ENCODE peak calls at places on chromosome 15, in ten cellular contexts. J, E, I, F, M, U, S, Y, B and Q are unnamed samples.

GRCh38 chr15:79195802-79196201 is 86.7 kb upstream of the ANKRD34C start:
- DNase-seq in J (no peak), E (no peak), I (no peak), F (no peak), M (no peak), U (no peak), S (no peak), Y (no peak), B (no peak), Q (no peak)

GRCh38 chr15:80875568-80875967 is 96.4 kb downstream of the CEMIP start:
- DNase-seq in J (no peak), E (no peak), I (peak), F (no peak), M (no peak), U (no peak), S (no peak), Y (no peak), B (no peak), Q (no peak)

GRCh38 chr15:83436513-83437158 is 10.5 kb upstream of the SH3GL3 start:
- DNase-seq in J (peak), E (peak), I (no peak), F (no peak), M (no peak), U (no peak), S (no peak), Y (peak), B (no peak), Q (peak)

GRCh38 chr15:70539912-70540520 is 223.3 kb downstream of the UACA start:
- DNase-seq in J (no peak), E (no peak), I (no peak), F (no peak), M (no peak), U (no peak), S (no peak), Y (no peak), B (no peak), Q (no peak)

GRCh38 chr15:47764666-47765065 is 47.4 kb downstream of the SEMA6D start:
- DNase-seq in J (no peak), E (no peak), I (no peak), F (no peak), M (no peak), U (no peak), S (no peak), Y (no peak), B (no peak), Q (no peak)

GRCh38 chr15:37038036-37038715 is 62.2 kb downstream of the MEIS2 start:
- DNase-seq in J (no peak), E (no peak), I (no peak), F (no peak), M (no peak), U (no peak), S (no peak), Y (no peak), B (no peak), Q (no peak)

GRCh38 chr15:40843885-40844542 is at the start of gene SPINT1:
- DNase-seq in J (peak), E (peak), I (no peak), F (no peak), M (peak), U (peak), S (no peak), Y (peak), B (no peak), Q (no peak)

GRCh38 chr15:82942691-82943090 is 9.8 kb downstream of the HOMER2 start:
- DNase-seq in J (peak), E (no peak), I (no peak), F (no peak), M (no peak), U (no peak), S (no peak), Y (peak), B (no peak), Q (no peak)

GRCh38 chr15:40229956-40230355 is 8.9 kb upstream of the PAK6 start:
- DNase-seq in J (no peak), E (no peak), I (no peak), F (no peak), M (no peak), U (no peak), S (no peak), Y (no peak), B (no peak), Q (no peak)

GRCh38 chr15:77036537-77037474 is 34.1 kb downstream of the TSPAN3 start:
- DNase-seq in J (no peak), E (no peak), I (no peak), F (no peak), M (peak), U (no peak), S (no peak), Y (no peak), B (no peak), Q (no peak)

GRCh38 chr15:66780172-66780972 is 78.3 kb downstream of the SMAD6 start:
- DNase-seq in J (no peak), E (no peak), I (no peak), F (no peak), M (peak), U (no peak), S (no peak), Y (peak), B (no peak), Q (no peak)

GRCh38 chr15:69664572-69665326 is 212.1 kb downstream of the RPLP1 start:
- DNase-seq in J (no peak), E (no peak), I (no peak), F (no peak), M (no peak), U (no peak), S (no peak), Y (no peak), B (no peak), Q (no peak)

GRCh38 chr15:81061490-81062235 is 60.9 kb downstream of the TLNRD1 start:
- DNase-seq in J (no peak), E (no peak), I (no peak), F (no peak), M (no peak), U (no peak), S (no peak), Y (no peak), B (no peak), Q (no peak)

GRCh38 chr15:99016680-99017321 is 9.2 kb upstream of the PGPEP1L start:
- DNase-seq in J (no peak), E (no peak), I (no peak), F (no peak), M (no peak), U (no peak), S (no peak), Y (peak), B (no peak), Q (peak)

GRCh38 chr15:28961391-28961790 is 75.6 kb downstream of the APBA2 start:
- DNase-seq in J (no peak), E (no peak), I (no peak), F (no peak), M (no peak), U (no peak), S (no peak), Y (no peak), B (no peak), Q (no peak)

GRCh38 chr15:99409097-99409473 is 156.7 kb upstream of the MEF2A start:
- DNase-seq in J (peak), E (peak), I (peak), F (no peak), M (peak), U (no peak), S (no peak), Y (peak), B (no peak), Q (peak)

GRCh38 chr15:89910891-89911626 is 1.7 kb downstream of the ARPIN start:
- DNase-seq in J (no peak), E (no peak), I (no peak), F (no peak), M (no peak), U (no peak), S (no peak), Y (no peak), B (no peak), Q (no peak)